ENCODE peak calls at places on chromosomes 5 and 9, in seven cellular contexts. K is adrenal gland, Z is heart right ventricle, N is fibroblast of lung, T is lung, F is lower lobe of right lung, L is A549. Y is an unnamed sample.
A peak's percentile ranks its signal among the peaks of the same experiment; 100 is the strongest.

GRCh38 chr5:150639317-150639738 is 1.1 kb upstream of the SYNPO start:
- DNase-seq in K (no peak), Z (no peak), N (no peak), T (no peak), F (no peak), L (no peak), Y (no peak)

GRCh38 chr5:144194148-144194547 is 23.5 kb downstream of the KCTD16 start:
- DNase-seq in K (no peak), Z (no peak), N (no peak), T (no peak), F (no peak), L (no peak), Y (no peak)

GRCh38 chr5:129361441-129362025 is 98.6 kb upstream of the ADAMTS19 start:
- DNase-seq in K (no peak), Z (no peak), N (peak; percentile 14), T (no peak), F (no peak), L (no peak), Y (no peak)

GRCh38 chr5:147628054-147628895 is 118.4 kb upstream of the DPYSL3 start:
- DNase-seq in K (peak; percentile 45), Z (peak; percentile 62), N (peak; percentile 53), T (peak; percentile 60), F (no peak), L (peak; percentile 40), Y (peak; percentile 71)

GRCh38 chr5:145941096-145941676 is 4.8 kb downstream of the SH3RF2 start:
- DNase-seq in K (no peak), Z (no peak), N (no peak), T (no peak), F (no peak), L (no peak), Y (no peak)

GRCh38 chr5:72280655-72281069 is 39.4 kb downstream of the MRPS27 start:
- DNase-seq in K (peak; percentile 25), Z (no peak), N (peak; percentile 58), T (no peak), F (no peak), L (peak; percentile 55), Y (no peak)

GRCh38 chr5:95591490-95591901 is 28.4 kb upstream of the GPR150 start:
- DNase-seq in K (no peak), Z (no peak), N (peak; percentile 82), T (no peak), F (no peak), L (no peak), Y (no peak)

GRCh38 chr5:33277061-33277460 is 163.7 kb upstream of the TARS1 start:
- DNase-seq in K (no peak), Z (no peak), N (no peak), T (no peak), F (no peak), L (no peak), Y (no peak)

GRCh38 chr5:7850533-7851239 is at the start of gene CFAP90:
- DNase-seq in K (peak; percentile 56), Z (peak; percentile 34), N (peak; percentile 62), T (no peak), F (peak; percentile 82), L (no peak), Y (no peak)

GRCh38 chr5:172664018-172664417 is 23.0 kb downstream of the NEURL1B start:
- DNase-seq in K (no peak), Z (no peak), N (no peak), T (no peak), F (no peak), L (no peak), Y (no peak)

GRCh38 chr5:2488593-2488992 is 262.9 kb downstream of the IRX2 start:
- DNase-seq in K (no peak), Z (no peak), N (no peak), T (no peak), F (no peak), L (no peak), Y (no peak)

GRCh38 chr9:89553451-89554020 is 51.3 kb upstream of the GADD45G start:
- DNase-seq in K (no peak), Z (no peak), N (no peak), T (peak; percentile 16), F (no peak), L (no peak), Y (no peak)

GRCh38 chr5:113056988-113057387 is 80.4 kb downstream of the DCP2 start:
- DNase-seq in K (no peak), Z (no peak), N (no peak), T (no peak), F (no peak), L (no peak), Y (no peak)

GRCh38 chr5:141617128-141617527 is 1.7 kb downstream of the DIAPH1 start:
- DNase-seq in K (no peak), Z (no peak), N (no peak), T (no peak), F (no peak), L (no peak), Y (no peak)

GRCh38 chr9:114539718-114540410 is 34.6 kb upstream of the WHRN start:
- DNase-seq in K (no peak), Z (no peak), N (no peak), T (no peak), F (no peak), L (no peak), Y (no peak)

GRCh38 chr9:86354882-86355399 is 731 bp upstream of the TUT7 start:
- DNase-seq in K (no peak), Z (no peak), N (no peak), T (no peak), F (no peak), L (peak; percentile 28), Y (no peak)

GRCh38 chr9:2346277-2346913 is 275.2 kb upstream of the VLDLR start:
- DNase-seq in K (no peak), Z (no peak), N (no peak), T (no peak), F (no peak), L (no peak), Y (no peak)

GRCh38 chr5:95884511-95884910 is 62.0 kb upstream of the GLRX start:
- DNase-seq in K (no peak), Z (no peak), N (no peak), T (no peak), F (no peak), L (no peak), Y (no peak)

GRCh38 chr9:129878253-129878652 is 43.0 kb downstream of the USP20 start:
- DNase-seq in K (no peak), Z (no peak), N (no peak), T (no peak), F (no peak), L (no peak), Y (no peak)

GRCh38 chr9:131395745-131396479 is 2.0 kb downstream of the PRRC2B start:
- DNase-seq in K (no peak), Z (no peak), N (no peak), T (no peak), F (no peak), L (no peak), Y (no peak)

GRCh38 chr9:131391504-131391903 is 2.4 kb upstream of the PRRC2B start:
- DNase-seq in K (no peak), Z (no peak), N (no peak), T (no peak), F (no peak), L (no peak), Y (no peak)

GRCh38 chr9:131394464-131395026 is 659 bp downstream of the PRRC2B start:
- DNase-seq in K (peak; percentile 59), Z (peak; percentile 54), N (no peak), T (no peak), F (peak; percentile 59), L (no peak), Y (peak; percentile 75)

GRCh38 chr9:131395027-131395744 is 1.3 kb downstream of the PRRC2B start:
- DNase-seq in K (no peak), Z (no peak), N (peak; percentile 38), T (peak; percentile 62), F (peak; percentile 73), L (no peak), Y (no peak)

GRCh38 chr9:131393622-131394463 is at the start of gene PRRC2B:
- DNase-seq in K (peak; percentile 84), Z (peak; percentile 85), N (peak; percentile 70), T (peak; percentile 85), F (peak; percentile 89), L (peak; percentile 88), Y (peak; percentile 89)
- TF ChIP-seq CTCF in K (no peak), Z (peak; percentile 69), N (no peak), T (peak; percentile 13), F (peak; percentile 46), L (peak; percentile 90), Y (peak; percentile 19)

GRCh38 chr9:135165756-135166519 is 78.5 kb downstream of the OLFM1 start:
- DNase-seq in K (no peak), Z (no peak), N (no peak), T (no peak), F (no peak), L (no peak), Y (no peak)
- H3K27ac ChIP-seq in K (no peak overlapping the region), Z (no peak overlapping the region), N (no peak overlapping the region), T (no peak overlapping the region), F (no peak overlapping the region), L (no peak overlapping the region), Y (no peak overlapping the region)

GRCh38 chr9:126773004-126773607 is 31.7 kb upstream of the ZBTB43 start:
- DNase-seq in K (no peak), Z (no peak), N (no peak), T (no peak), F (no peak), L (peak; percentile 65), Y (no peak)
- TF ChIP-seq CTCF in K (peak; percentile 30), Z (peak; percentile 13), N (peak; percentile 54), T (no peak), F (no peak), L (peak; percentile 40), Y (no peak)

GRCh38 chr9:136696502-136696901 is 9.2 kb upstream of the AGPAT2 start:
- DNase-seq in K (no peak), Z (no peak), N (no peak), T (no peak), F (no peak), L (no peak), Y (no peak)

GRCh38 chr9:136695955-136696354 is 8.7 kb upstream of the AGPAT2 start:
- DNase-seq in K (no peak), Z (no peak), N (no peak), T (no peak), F (no peak), L (no peak), Y (no peak)

GRCh38 chr9:136697146-136697820 is 10.0 kb upstream of the AGPAT2 start:
- DNase-seq in K (no peak), Z (no peak), N (no peak), T (no peak), F (no peak), L (no peak), Y (no peak)

GRCh38 chr9:136698681-136699246 is 11.5 kb upstream of the AGPAT2 start:
- DNase-seq in K (no peak), Z (no peak), N (no peak), T (no peak), F (no peak), L (no peak), Y (no peak)

DNA sequence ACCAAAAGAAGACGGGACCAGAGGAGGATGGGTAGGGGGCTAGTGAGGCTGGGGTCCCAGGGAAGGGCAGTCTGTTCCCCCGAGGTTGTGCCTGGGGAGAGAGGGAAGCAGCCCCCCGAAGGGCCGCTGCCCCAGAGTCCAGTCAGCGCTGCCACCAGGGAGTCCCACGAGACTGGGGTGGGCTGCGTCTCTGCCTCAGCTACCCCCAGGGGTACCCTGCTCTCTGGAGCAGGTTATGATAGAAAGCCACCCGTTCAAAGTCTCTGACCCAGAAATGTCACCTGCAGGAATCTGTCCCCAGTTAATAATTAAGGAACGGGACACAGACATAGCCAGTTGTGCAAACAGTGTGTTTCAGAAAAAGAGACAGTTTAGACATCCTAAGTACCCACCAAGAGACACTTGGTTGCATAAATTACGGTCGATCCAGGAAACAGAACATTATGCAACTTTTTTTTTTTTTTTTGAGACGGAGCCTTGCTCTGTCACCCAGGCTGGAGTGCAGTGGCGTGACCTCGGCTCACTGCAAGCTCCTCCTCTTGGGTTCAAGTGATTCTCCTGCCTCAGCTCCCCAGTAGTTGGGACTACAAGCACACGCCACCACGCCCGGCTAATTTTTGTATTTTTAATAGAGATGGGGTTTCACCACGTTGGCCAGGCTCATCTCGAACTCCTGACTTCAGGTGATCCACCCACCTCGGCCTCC is 10.7 kb upstream of the AGPAT2 start:
- DNase-seq in K (no peak), Z (no peak), N (no peak), T (no peak), F (peak; percentile 77), L (no peak), Y (no peak)
- H3K27ac ChIP-seq in K (no peak overlapping the region), Z (no peak overlapping the region), N (no peak overlapping the region), T (no peak overlapping the region), F (peak overlapping the region; percentile 51), L (peak overlapping the region; percentile 87), Y (no peak overlapping the region)

Y was measured in ascending aorta.